ENCODE peak calls at places on chromosomes 16 and 17, in nine cellular contexts. E is PC-3, S is HCT116, T is GM23248, L is neural progenitor cell, W is hepatocyte, V is SK-N-SH, O is OCI-LY7, D is MM.1S. I is an unnamed sample.

GRCh38 chr16:31464781-31465260 is 5.5 kb downstream of the ARMC5 start:
- DNase-seq in T (no peak), S (no peak), V (no peak), L (no peak), D (no peak), W (no peak), E (no peak), O (no peak), I (no peak)

GRCh38 chr17:40176409-40177110 is 710 bp upstream of the RAPGEFL1 start:
- DNase-seq in S (no peak), E (peak), V (no peak), O (no peak), L (no peak), W (peak), D (no peak), T (no peak), I (no peak)

GRCh38 chr17:60390881-60391418 is 983 bp downstream of the USP32 start:
- DNase-seq in T (peak), W (peak), V (peak), E (peak), S (no peak), O (peak), L (peak), D (no peak), I (no peak)

GRCh38 chr17:5019475-5019956 is 15.7 kb downstream of the SLC52A1 start:
- DNase-seq in L (peak), V (peak), E (peak), T (peak), W (no peak), O (peak), D (no peak), S (no peak), I (peak)

GRCh38 chr17:65542595-65542994 is 18.9 kb downstream of the AXIN2 start:
- DNase-seq in L (no peak), S (no peak), V (no peak), D (no peak), T (no peak), E (peak), O (no peak), W (no peak), I (no peak)

GRCh38 chr17:19274893-19275292 is 37.7 kb downstream of the EPN2 start:
- DNase-seq in T (no peak), W (no peak), L (no peak), V (no peak), O (no peak), S (no peak), E (no peak), D (no peak), I (no peak)

GRCh38 chr16:2159052-2159838 is 3.7 kb downstream of the TRAF7 start:
- DNase-seq in V (no peak), O (no peak), E (no peak), W (no peak), L (peak), D (no peak), T (peak), S (no peak), I (no peak)

GRCh38 chr16:14309001-14309886 is 238.1 kb downstream of the MRTFB start:
- DNase-seq in S (no peak), L (peak), D (no peak), T (peak), E (peak), V (no peak), W (peak), O (peak), I (peak)

GRCh38 chr16:89700649-89701424 is 668 bp downstream of the SPATA2L start:
- DNase-seq in L (peak), D (peak), E (peak), T (peak), V (peak), W (peak), O (peak), S (no peak), I (peak)

GRCh38 chr16:48393843-48394703 is 8.9 kb upstream of the SIAH1 start:
- DNase-seq in O (no peak), D (no peak), V (peak), E (no peak), W (no peak), L (no peak), S (no peak), T (peak), I (no peak)

GRCh38 chr17:31389673-31390381 is 1.6 kb upstream of the RAB11FIP4 start:
- DNase-seq in L (no peak), E (no peak), W (no peak), V (no peak), S (no peak), T (no peak), O (no peak), D (no peak), I (peak)

GRCh38 chr17:47277921-47278320 is 24.3 kb downstream of the ITGB3 start:
- DNase-seq in D (no peak), L (no peak), S (no peak), O (no peak), T (peak), V (no peak), W (no peak), E (no peak), I (no peak)

GRCh38 chr16:70576431-70577255 is 53.0 kb downstream of the SF3B3 start:
- DNase-seq in V (no peak), T (peak), O (peak), S (no peak), W (peak), E (peak), D (peak), L (no peak), I (peak)

GRCh38 chr17:74369221-74369620 is 1.9 kb downstream of the GPR142 start:
- DNase-seq in T (no peak), V (no peak), L (peak), W (no peak), E (no peak), S (no peak), D (no peak), O (peak), I (peak)

GRCh38 chr16:67672739-67673662 is 6.4 kb downstream of the C16orf86 start:
- DNase-seq in T (peak), E (peak), S (peak), O (peak), V (peak), D (peak), L (peak), W (peak), I (peak)

GRCh38 chr17:50037321-50038107 is 18.4 kb upstream of the ITGA3 start:
- DNase-seq in T (peak), S (no peak), L (no peak), O (no peak), V (peak), E (peak), D (no peak), W (peak), I (no peak)

GRCh38 chr17:1197379-1197778 is 17.6 kb upstream of the ABR start:
- DNase-seq in E (no peak), O (no peak), T (peak), L (no peak), V (no peak), S (no peak), D (no peak), W (peak), I (no peak)

DNA sequence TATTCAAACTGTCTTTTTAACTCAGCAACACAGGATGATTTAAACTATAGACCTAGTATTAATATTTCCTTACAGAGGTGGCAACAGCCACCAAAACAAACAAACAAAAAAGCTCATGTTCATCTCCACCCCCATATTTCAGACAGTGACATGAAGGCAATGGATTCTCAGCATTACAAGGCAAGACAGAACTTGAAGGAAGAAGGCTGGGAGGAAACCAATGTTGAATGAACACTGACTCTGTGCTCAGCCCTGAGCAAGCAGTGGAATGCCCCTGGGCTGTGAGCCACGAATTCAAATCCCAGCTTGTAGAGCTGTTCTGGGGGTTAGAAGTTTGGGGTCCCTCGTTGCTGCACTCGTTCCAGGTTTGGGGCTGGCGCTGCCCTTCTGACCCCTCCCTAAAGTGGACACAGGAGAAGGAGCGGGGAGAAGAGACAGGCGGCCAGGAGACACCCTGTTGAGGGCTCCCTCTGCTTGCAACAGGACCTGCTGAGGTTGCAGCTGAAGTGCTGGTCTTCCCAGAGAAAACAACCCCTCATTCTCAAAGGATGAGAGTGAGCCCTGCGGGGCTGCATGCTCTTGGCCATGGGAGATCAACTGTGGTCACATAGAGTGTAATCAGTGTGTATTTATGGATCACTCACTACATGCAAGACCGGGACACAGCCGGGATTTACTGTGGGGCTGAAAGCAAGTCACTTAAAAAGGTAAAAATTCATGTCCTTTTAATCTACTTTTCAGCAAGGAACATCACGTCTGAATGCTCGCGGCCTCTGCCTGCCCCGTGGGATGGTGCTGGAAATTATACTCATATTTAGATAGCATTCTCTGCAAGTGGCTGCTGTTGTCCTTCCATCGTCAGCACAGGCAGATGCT is 34.3 kb downstream of the MYH3 start:
- DNase-seq in T (no peak), E (no peak), S (no peak), V (no peak), W (no peak), O (no peak), D (no peak), L (no peak), I (no peak)
- H2AFZ ChIP-seq in T (no peak), E (no peak), S (no peak), V (no peak), W (no peak), O (peak), D (no peak), L (no peak), I (peak)

GRCh38 chr16:85466989-85467388 is 146.1 kb upstream of the GSE1 start:
- DNase-seq in L (no peak), V (no peak), O (no peak), D (no peak), E (no peak), S (no peak), W (no peak), T (no peak), I (no peak)

GRCh38 chr16:85463228-85463611 is 149.9 kb upstream of the GSE1 start:
- DNase-seq in T (no peak), V (no peak), W (peak), D (no peak), L (no peak), E (no peak), S (no peak), O (no peak), I (peak)

GRCh38 chr16:85463672-85464071 is 149.4 kb upstream of the GSE1 start:
- DNase-seq in V (no peak), O (no peak), W (no peak), T (no peak), E (no peak), L (no peak), D (no peak), S (no peak), I (no peak)

GRCh38 chr16:85464342-85465305 is 148.5 kb upstream of the GSE1 start:
- DNase-seq in L (no peak), O (no peak), W (no peak), S (no peak), T (no peak), V (no peak), E (no peak), D (no peak), I (no peak)

DNA sequence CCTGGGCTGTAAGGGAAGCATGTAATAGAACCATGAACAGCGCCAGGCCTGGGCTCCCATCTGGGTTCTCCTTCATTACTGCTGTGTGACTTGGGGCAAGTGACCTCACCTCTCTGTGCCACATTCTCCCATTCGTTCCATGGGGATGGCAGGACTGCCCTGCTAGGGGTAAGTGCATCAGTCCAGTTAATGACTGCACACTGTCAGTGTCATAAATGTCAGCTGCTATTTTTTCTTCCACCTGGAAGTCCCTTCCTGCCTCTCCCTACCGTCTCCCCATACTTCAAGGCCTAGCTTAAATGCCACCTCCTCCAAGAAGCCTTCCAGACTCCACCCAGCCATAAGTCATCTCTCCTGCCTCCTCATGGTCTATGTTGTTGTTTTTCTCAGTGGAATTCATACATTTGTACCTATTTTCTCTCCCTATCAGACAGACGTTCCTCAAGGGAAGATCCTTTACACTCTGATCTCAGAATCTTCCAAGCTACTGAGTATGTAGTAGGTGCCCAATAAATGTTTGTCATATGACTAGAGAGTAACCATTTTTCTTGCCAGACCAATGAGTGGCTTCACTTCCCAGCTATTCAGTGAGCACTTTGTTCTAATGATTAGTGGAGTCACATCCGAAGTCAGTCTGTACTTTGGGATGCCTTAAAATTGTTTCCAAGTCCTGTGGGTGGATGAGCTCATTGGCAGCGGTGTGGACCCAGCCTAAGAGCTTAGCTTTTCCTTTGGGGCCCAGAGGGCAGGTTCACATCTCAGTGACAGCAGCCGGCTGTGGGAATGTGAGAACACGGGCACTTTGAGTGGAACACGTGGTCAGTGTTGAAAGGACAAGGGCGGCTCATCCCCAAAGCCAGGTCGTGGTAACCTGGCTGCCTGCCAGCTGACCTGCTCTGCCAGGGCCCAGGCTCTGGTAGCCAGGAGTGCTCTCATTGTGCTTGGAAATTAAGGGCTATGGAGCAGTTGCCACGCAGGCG is 147.5 kb upstream of the GSE1 start:
- DNase-seq in O (no peak), S (no peak), D (no peak), E (peak), L (no peak), V (peak), T (peak), W (peak), I (no peak)
- TF ChIP-seq EZH2phosphoT487 in O (no peak), S (no peak), D (no peak), E (no peak), L (no peak), V (no peak), T (no peak), W (no peak), I (no peak)

GRCh38 chr16:69393898-69394849 is 8.4 kb upstream of the TERF2 start:
- DNase-seq in V (no peak), D (no peak), O (no peak), T (peak), W (no peak), L (no peak), S (no peak), E (peak), I (no peak)

GRCh38 chr16:69396187-69397061 is 10.6 kb upstream of the TERF2 start:
- DNase-seq in D (peak), E (peak), W (peak), V (peak), L (peak), O (peak), T (peak), S (peak), I (peak)

GRCh38 chr16:69395859-69396186 is 10.0 kb upstream of the TERF2 start:
- DNase-seq in S (no peak), O (no peak), V (no peak), D (no peak), E (no peak), W (no peak), L (no peak), T (no peak), I (no peak)

GRCh38 chr16:69399361-69399760 is 13.6 kb upstream of the TERF2 start:
- DNase-seq in O (no peak), L (no peak), D (no peak), T (peak), S (no peak), E (no peak), V (no peak), W (no peak), I (no peak)

GRCh38 chr16:69397821-69398521 is 12.2 kb upstream of the TERF2 start:
- DNase-seq in W (peak), V (peak), E (peak), S (peak), D (no peak), L (peak), T (peak), O (peak), I (peak)
- H3K4me3 ChIP-seq in W (no peak), V (no peak), E (no peak), S (peak), D (no peak), L (no peak), T (peak), O (no peak), I (no peak)

GRCh38 chr16:11212819-11213196 is 43.2 kb downstream of the SOCS1 start:
- DNase-seq in W (no peak), D (no peak), S (no peak), T (no peak), O (no peak), L (no peak), E (no peak), V (no peak), I (no peak)
- H2AFZ ChIP-seq in W (no peak), D (no peak), S (no peak), T (no peak), O (no peak), L (no peak), E (no peak), V (no peak), I (no peak)

GRCh38 chr17:68383120-68383442 is 74.2 kb downstream of the WIPI1 start:
- DNase-seq in W (no peak), D (no peak), T (no peak), S (no peak), O (no peak), V (no peak), E (no peak), L (no peak), I (no peak)

GRCh38 chr17:68382582-68383085 is 74.7 kb downstream of the WIPI1 start:
- DNase-seq in O (no peak), L (no peak), E (no peak), S (no peak), W (no peak), D (no peak), T (peak), V (no peak), I (no peak)

GRCh38 chr17:68384941-68385340 is 72.4 kb downstream of the WIPI1 start:
- DNase-seq in E (no peak), W (no peak), D (no peak), O (no peak), L (no peak), T (no peak), V (no peak), S (no peak), I (no peak)

GRCh38 chr17:68385490-68386215 is 71.6 kb downstream of the WIPI1 start:
- DNase-seq in S (no peak), W (no peak), O (no peak), T (no peak), V (no peak), L (no peak), D (no peak), E (no peak), I (no peak)

GRCh38 chr17:68383443-68384321 is 73.6 kb downstream of the WIPI1 start:
- DNase-seq in O (no peak), V (no peak), T (peak), D (no peak), L (no peak), E (peak), S (peak), W (peak), I (no peak)
- TF ChIP-seq EZH2phosphoT487 in O (no peak), V (no peak), T (peak), D (no peak), L (no peak), E (no peak), S (no peak), W (no peak), I (no peak)

GRCh38 chr17:30236807-30237206 is 1.3 kb upstream of the SLC6A4 start:
- DNase-seq in O (no peak), L (peak), V (peak), W (peak), D (no peak), E (peak), T (peak), S (peak), I (peak)

GRCh38 chr17:30235386-30236296 is at the start of gene SLC6A4:
- DNase-seq in T (peak), W (peak), V (peak), S (no peak), D (no peak), O (no peak), L (peak), E (no peak), I (peak)

GRCh38 chr17:30236297-30236624 is 764 bp upstream of the SLC6A4 start:
- DNase-seq in O (no peak), T (no peak), L (no peak), D (no peak), V (no peak), S (no peak), W (no peak), E (no peak), I (no peak)

GRCh38 chr17:30234296-30234695 is 1.2 kb downstream of the SLC6A4 start:
- DNase-seq in T (no peak), S (no peak), E (no peak), L (no peak), D (no peak), W (no peak), O (no peak), V (no peak), I (no peak)

GRCh38 chr17:30234954-30235353 is 543 bp downstream of the SLC6A4 start:
- DNase-seq in O (no peak), T (peak), W (no peak), D (peak), E (no peak), V (no peak), S (no peak), L (peak), I (no peak)
- H3K4me3 ChIP-seq in O (no peak), T (peak), W (peak), D (peak), E (no peak), V (peak), S (no peak), L (peak), I (peak)

I was measured in GM23338.